ENCODE peak calls at places on chromosomes 13 and 19, in eight cellular contexts. M, X, Z, L, I, D, U and F are unnamed samples.

GRCh38 chr13:101144808-101145419 is 271.4 kb downstream of the NALCN start:
- DNase-seq in M (peak; percentile 30), X (peak; percentile 73), Z (no peak), L (no peak), I (peak; percentile 72), D (peak; percentile 38), U (peak; percentile 7), F (peak; percentile 47)

GRCh38 chr19:29263305-29264080 is 50.5 kb upstream of the UQCRFS1 start:
- DNase-seq in M (peak; percentile 4), X (peak; percentile 51), Z (no peak), L (no peak), I (peak; percentile 78), D (peak; percentile 53), U (peak; percentile 36), F (peak; percentile 53)

GRCh38 chr13:97498419-97498818 is 64.5 kb downstream of the RAP2A start:
- DNase-seq in M (no peak), X (no peak), Z (no peak), L (no peak), I (no peak), D (no peak), U (no peak), F (no peak)

GRCh38 chr19:48760514-48761221 is 5.3 kb downstream of the FGF21 start:
- DNase-seq in M (no peak), X (no peak), Z (no peak), L (no peak), I (no peak), D (no peak), U (no peak), F (no peak)

GRCh38 chr19:35608250-35608649 is 4.3 kb upstream of the HAUS5 start:
- DNase-seq in M (no peak), X (no peak), Z (no peak), L (no peak), I (no peak), D (peak; percentile 55), U (no peak), F (no peak)

GRCh38 chr19:6971366-6971765 is 49.9 kb downstream of the MBD3L2B start:
- DNase-seq in M (peak; percentile 40), X (no peak), Z (no peak), L (no peak), I (no peak), D (no peak), U (no peak), F (no peak)

GRCh38 chr19:10416380-10417257 is 3.7 kb upstream of the PDE4A start:
- DNase-seq in M (peak; percentile 80), X (peak; percentile 93), Z (peak; percentile 74), L (no peak), I (peak; percentile 95), D (peak; percentile 97), U (peak; percentile 93), F (peak; percentile 84)

GRCh38 chr13:26420282-26420960 is 137.1 kb upstream of the WASF3 start:
- DNase-seq in M (no peak), X (no peak), Z (no peak), L (no peak), I (no peak), D (no peak), U (no peak), F (no peak)

GRCh38 chr19:39223703-39224279 is 19.7 kb upstream of the SYCN start:
- DNase-seq in M (peak; percentile 17), X (peak; percentile 56), Z (no peak), L (no peak), I (peak; percentile 84), D (no peak), U (peak; percentile 23), F (no peak)

GRCh38 chr13:46962286-46962941 is 65.6 kb upstream of the HTR2A start:
- DNase-seq in M (peak; percentile 67), X (peak; percentile 6), Z (no peak), L (no peak), I (peak; percentile 50), D (peak; percentile 54), U (no peak), F (no peak)

GRCh38 chr19:40603071-40603718 is 2.0 kb downstream of the LTBP4 start:
- DNase-seq in M (peak; percentile 45), X (peak; percentile 73), Z (no peak), L (no peak), I (peak; percentile 85), D (no peak), U (no peak), F (no peak)

GRCh38 chr19:40604647-40605200 is 3.6 kb downstream of the LTBP4 start:
- DNase-seq in M (peak; percentile 41), X (no peak), Z (no peak), L (no peak), I (peak; percentile 34), D (peak; percentile 39), U (no peak), F (peak; percentile 43)

GRCh38 chr19:40601061-40601973 is at the start of gene LTBP4:
- DNase-seq in M (no peak), X (peak; percentile 46), Z (no peak), L (peak; percentile 81), I (peak; percentile 72), D (no peak), U (no peak), F (peak; percentile 65)

GRCh38 chr19:40605201-40605971 is 4.2 kb downstream of the LTBP4 start:
- DNase-seq in M (peak; percentile 95), X (peak; percentile 62), Z (peak; percentile 83), L (peak; percentile 67), I (peak; percentile 79), D (peak; percentile 85), U (peak; percentile 90), F (peak; percentile 89)

DNA sequence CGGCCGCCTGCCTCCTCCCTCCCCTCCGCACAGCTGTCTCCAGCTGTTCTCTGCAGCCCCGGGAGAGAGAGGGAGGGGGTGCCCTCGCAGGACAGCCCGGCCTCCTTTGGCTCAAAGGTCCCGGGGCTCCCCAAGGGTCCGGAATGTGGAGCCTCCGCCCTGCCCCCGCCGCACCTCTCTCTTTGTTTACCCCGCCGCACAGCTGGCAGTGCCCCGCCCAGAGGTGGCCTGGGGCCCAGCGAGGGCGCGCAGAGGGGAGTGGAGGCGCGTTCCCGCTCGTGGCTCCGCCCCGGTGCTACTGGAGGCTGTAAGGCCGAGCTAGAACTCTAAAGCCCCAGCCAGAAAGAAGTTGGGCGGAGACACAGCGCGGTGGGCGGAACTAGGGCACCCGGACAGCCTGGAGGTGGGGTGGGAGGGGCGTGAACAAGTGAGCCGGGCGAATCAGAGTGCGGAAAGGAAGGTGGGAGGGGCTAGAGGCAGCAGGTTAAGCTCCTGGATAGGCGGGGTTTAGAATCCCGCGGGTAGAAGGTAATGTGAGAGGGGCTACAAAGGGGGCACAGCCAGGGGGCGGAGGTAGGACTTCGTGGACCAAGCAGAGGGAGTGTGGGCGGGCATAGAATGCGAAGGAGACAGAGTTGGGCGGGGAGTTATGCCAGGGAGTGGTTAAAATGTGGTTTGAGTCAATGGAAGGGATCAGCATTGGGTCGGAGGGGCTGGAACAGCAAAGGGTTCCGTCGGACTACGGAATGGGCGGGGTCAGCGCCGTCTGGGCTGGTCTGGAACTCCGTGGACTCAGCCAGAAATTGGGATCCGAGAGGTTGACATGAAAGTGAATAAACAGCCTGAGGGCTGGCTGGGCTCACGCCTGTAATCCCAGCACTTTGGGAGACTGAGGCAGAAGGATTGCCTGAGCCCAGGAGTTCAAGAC is 2.8 kb downstream of the LTBP4 start:
- DNase-seq in M (peak; percentile 97), X (peak; percentile 97), Z (peak; percentile 98), L (peak; percentile 99), I (peak; percentile 99), D (peak; percentile 98), U (peak; percentile 100), F (peak; percentile 100)
- H3K4me1 ChIP-seq in M (peaks cover 50% of the 10 kb centered on the region), X (peaks cover 30% of the 10 kb centered on the region), Z (peaks cover 15% of the 10 kb centered on the region), L (peaks cover 43% of the 10 kb centered on the region), I (peaks cover 42% of the 10 kb centered on the region), D (peaks cover 62% of the 10 kb centered on the region), U (peaks cover 41% of the 10 kb centered on the region), F (peaks cover 54% of the 10 kb centered on the region)

DNA sequence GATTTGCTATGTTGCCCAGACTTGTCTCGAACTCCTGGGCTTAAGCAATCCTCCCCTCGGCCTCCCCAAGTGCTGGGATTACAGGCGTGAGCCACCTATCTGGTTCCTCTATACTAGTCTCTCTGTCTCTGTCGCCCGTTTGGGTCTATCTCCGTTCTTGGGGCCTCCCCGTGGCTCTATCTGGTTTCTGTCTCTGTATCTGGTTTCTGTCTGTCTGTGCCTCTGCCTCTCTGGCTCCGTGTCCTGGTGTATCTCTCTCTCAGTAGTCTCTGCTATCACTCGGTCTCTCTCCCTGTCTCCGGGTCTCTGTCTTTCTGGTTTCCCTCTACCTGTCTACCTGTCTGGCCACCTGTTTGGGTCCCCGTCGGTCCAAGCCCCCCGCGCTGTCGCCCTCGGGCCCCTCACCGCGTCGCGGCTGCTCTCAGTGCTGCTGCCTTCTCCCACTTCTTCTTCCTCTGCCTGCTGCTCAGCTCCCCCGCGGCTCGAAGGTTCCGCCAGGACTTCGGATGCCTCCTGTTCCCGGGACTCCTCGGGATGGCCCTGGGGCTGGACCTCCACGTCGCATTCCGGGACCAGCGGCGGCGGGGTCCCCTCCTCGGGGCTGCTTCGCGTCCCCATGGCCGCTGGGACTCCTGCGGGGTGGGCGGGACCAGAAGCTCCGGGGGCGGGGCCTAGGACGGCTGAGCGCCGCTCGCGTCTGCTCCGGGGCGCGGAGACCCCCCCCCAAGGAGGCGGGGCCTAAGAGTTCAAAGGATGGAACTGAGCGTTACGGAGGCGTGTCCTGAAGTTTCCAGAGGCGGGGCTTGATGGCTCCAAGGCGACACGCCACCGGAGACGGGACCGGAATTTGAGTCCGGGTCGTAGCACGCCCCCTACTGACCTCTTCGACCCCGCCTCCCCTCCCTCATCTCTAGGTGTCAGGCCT is 783 bp downstream of the PHLDB3 start:
- DNase-seq in M (peak; percentile 85), X (peak; percentile 89), Z (peak; percentile 98), L (peak; percentile 98), I (peak; percentile 99), D (peak; percentile 97), U (peak; percentile 94), F (peak; percentile 98)
- TF ChIP-seq CTCF in M (no peak), X (no peak), Z (no peak), L (no peak), I (peak; percentile 60), D (peak; percentile 72), U (no peak), F (peak; percentile 64)

GRCh38 chr19:17734146-17734545 is 14.9 kb downstream of the MAP1S start:
- DNase-seq in M (no peak), X (no peak), Z (no peak), L (no peak), I (no peak), D (no peak), U (no peak), F (no peak)
- H3K36me3 ChIP-seq in M (peaks cover 5% of the 10 kb centered on the region), X (peaks cover 4% of the 10 kb centered on the region), Z (peaks cover 8% of the 10 kb centered on the region), L (no peaks in the 10 kb centered on the region), I (no peaks in the 10 kb centered on the region), D (peaks cover 69% of the 10 kb centered on the region), U (peaks cover 23% of the 10 kb centered on the region), F (peaks cover 3% of the 10 kb centered on the region)

DNA sequence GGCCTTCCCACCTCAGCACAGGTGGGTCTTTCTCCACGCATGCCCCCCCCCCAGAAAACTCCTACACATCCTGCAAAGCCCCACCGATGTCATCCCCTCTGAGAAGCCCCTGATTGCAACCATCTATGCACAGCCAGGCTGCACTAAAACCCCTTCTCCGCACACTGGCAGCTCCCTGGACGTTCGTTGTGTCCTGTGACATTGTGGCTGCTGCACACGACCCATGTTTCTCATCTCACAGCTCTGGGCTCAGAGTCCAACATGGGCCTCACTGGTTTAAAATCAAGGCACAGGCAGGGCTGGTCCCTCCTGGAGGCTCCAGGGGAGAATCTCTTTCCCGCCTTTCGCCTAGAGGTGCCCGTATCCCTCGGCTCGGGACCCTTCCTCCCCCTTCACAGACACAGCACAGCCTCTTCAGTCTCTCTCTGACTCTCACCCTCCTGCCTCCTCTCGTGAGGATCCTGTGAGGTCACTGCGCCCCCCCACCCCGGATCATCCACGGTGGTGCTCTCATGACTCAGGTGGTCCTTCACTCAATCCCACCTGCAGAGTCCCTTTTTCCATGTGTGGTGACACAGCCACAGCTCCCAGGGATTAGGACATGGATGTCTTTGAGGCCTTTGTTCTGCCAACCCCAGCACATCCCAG is 71.2 kb downstream of the GADD45B start:
- DNase-seq in M (no peak), X (no peak), Z (no peak), L (no peak), I (no peak), D (no peak), U (no peak), F (no peak)
- H3K4me1 ChIP-seq in M (peaks cover 23% of the 10 kb centered on the region), X (peaks cover 40% of the 10 kb centered on the region), Z (peaks cover 19% of the 10 kb centered on the region), L (peaks cover 6% of the 10 kb centered on the region), I (peaks cover 28% of the 10 kb centered on the region), D (peaks cover 25% of the 10 kb centered on the region), U (peaks cover 23% of the 10 kb centered on the region), F (peaks cover 35% of the 10 kb centered on the region)